ENCODE peak calls at places on chromosome 1, in seven cellular contexts. G, M, V, K, N, Y and X are unnamed samples.

GRCh38 chr1:172946814-172947507 is 103.8 kb downstream of the TNFSF18 start:
- DNase-seq in Y (no peak), K (no peak), M (no peak), G (peak), V (no peak), N (no peak), X (no peak)

GRCh38 chr1:24236170-24237045 is 49.3 kb upstream of the IFNLR1 start:
- DNase-seq in N (peak), G (peak), M (peak), Y (no peak), V (peak), K (no peak), X (no peak)

GRCh38 chr1:224626042-224626441 is 9.9 kb downstream of the CNIH3 start:
- DNase-seq in K (no peak), M (no peak), V (no peak), Y (no peak), N (no peak), G (peak), X (no peak)

GRCh38 chr1:167538657-167539056 is 14.9 kb downstream of the CREG1 start:
- DNase-seq in G (no peak), M (no peak), V (peak), K (no peak), Y (no peak), N (no peak), X (peak)

GRCh38 chr1:58149266-58149812 is 397.2 kb downstream of the OMA1 start:
- DNase-seq in G (no peak), N (no peak), Y (no peak), V (no peak), K (no peak), M (no peak), X (no peak)

GRCh38 chr1:66981679-66982078 is 56.9 kb downstream of the MIER1 start:
- DNase-seq in K (no peak), Y (peak), M (no peak), N (peak), G (no peak), V (no peak), X (no peak)

GRCh38 chr1:110489973-110490542 is 28.9 kb downstream of the KCNA10 start:
- DNase-seq in G (no peak), M (no peak), Y (no peak), K (no peak), V (no peak), N (peak), X (no peak)

GRCh38 chr1:32540589-32540988 is 1.4 kb downstream of the ZBTB8A start:
- DNase-seq in Y (no peak), K (peak), M (no peak), N (no peak), G (no peak), V (peak), X (peak)

GRCh38 chr1:145884675-145885074 is 991 bp downstream of the ANKRD35 start:
- DNase-seq in V (no peak), Y (no peak), G (no peak), M (no peak), K (no peak), N (no peak), X (no peak)

GRCh38 chr1:228092342-228093049 is 10.0 kb downstream of the ARF1 start:
- DNase-seq in G (no peak), N (no peak), K (no peak), Y (no peak), M (no peak), V (no peak), X (no peak)

GRCh38 chr1:202276081-202276715 is 65.5 kb downstream of the UBE2T start:
- DNase-seq in V (no peak), N (no peak), Y (no peak), K (no peak), G (no peak), M (no peak), X (no peak)

GRCh38 chr1:109040627-109041613 is 982 bp downstream of the WDR47 start:
- DNase-seq in N (peak), Y (no peak), V (peak), G (peak), M (peak), K (peak), X (peak)

GRCh38 chr1:1122981-1123480 is 7.1 kb upstream of the C1orf159 start:
- DNase-seq in V (no peak), K (peak), N (no peak), M (peak), Y (no peak), G (peak), X (no peak)

DNA sequence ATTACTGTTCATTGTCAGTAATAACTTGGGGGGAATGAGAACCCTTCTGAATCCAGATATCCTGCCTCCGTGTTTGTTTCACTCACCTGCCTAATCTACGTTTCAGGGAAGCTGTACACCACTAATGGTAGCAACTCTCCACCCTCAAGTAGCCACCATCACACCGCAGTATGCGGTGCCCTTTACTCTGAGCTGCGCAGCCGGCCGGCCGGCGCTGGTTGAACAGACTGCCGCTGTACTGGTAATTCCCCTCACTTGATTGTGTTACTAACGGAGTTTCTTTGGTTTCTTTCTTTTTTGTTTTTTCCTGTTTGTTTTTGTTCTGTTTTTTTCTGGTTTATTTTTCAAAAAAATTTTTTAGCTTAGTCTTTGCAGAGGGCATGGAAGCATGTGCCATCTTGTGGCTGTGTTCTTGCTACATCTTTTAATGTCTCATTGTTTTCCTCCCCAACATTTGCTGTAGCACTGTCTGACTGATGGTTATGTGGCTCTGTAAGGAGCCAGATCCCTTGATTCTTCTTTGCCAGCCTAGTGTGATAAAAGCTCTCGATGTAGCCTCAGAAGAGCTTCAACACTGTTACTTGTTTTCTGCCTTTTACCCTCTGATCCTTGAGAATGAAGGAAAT is 15.9 kb upstream of the OLFML3 start:
- DNase-seq in V (peak), N (peak), K (no peak), M (no peak), G (no peak), Y (no peak), X (no peak)
- TF ChIP-seq CTCF in V (peak), N (peak), K (peak), M (no peak), G (peak), Y (no peak), X (peak)

DNA sequence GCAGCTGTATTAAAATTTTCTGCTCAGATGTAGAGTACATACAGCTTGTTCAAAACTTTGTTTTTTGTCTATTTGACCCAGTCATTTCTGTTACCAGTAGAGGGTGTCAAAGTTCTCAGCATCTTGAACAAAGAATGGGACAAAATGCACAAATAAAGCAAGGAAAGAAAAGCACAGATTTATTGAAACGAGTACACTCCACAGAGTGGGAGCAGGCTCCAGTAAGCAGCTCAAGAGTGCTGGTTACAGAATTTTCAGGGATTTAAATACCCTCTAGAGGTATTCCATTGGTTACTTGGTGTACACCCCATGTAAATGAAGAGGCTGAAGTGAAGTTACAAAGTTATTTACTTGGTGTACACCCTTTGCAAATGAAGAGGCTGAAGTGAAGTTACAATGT is 8.9 kb upstream of the PRMT6 start:
- DNase-seq in Y (no peak), N (peak), G (no peak), V (no peak), K (no peak), M (no peak), X (no peak)
- TF ChIP-seq EZH2phosphoT487 in Y (no peak), N (no peak), G (no peak), V (no peak), K (no peak), M (no peak), X (no peak)

DNA sequence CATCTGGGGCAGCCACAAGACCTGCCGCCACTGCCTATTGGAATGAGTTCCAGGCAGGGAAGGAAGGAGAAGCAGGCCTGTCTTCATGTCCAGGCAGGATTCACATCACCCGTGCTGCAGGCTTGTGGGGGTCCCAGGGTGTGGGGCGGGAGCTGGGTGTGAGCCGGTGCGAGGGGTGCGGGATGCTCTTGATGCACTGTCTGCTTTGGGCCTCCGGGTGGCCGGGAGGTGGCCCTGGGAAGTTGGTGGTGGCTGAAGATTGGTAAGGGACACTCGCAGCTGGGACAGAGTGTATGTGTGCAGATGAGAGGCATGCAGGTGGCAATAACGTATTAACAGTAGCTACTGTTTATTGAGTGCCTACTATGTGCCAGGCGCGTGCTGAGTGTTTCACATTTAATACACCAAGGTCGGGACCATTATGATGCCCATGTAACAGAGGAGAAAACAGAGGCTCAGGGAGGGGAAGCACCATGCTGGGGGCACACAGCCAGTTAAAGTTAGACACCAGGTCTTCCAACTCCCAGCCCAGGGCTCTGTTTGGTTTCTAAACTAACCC is 3.3 kb downstream of the CROCC start:
- DNase-seq in M (no peak), K (peak), G (no peak), V (peak), Y (no peak), N (no peak), X (no peak)
- TF ChIP-seq CTCF in M (no peak), K (peak), G (no peak), V (peak), Y (no peak), N (peak), X (no peak)

DNA sequence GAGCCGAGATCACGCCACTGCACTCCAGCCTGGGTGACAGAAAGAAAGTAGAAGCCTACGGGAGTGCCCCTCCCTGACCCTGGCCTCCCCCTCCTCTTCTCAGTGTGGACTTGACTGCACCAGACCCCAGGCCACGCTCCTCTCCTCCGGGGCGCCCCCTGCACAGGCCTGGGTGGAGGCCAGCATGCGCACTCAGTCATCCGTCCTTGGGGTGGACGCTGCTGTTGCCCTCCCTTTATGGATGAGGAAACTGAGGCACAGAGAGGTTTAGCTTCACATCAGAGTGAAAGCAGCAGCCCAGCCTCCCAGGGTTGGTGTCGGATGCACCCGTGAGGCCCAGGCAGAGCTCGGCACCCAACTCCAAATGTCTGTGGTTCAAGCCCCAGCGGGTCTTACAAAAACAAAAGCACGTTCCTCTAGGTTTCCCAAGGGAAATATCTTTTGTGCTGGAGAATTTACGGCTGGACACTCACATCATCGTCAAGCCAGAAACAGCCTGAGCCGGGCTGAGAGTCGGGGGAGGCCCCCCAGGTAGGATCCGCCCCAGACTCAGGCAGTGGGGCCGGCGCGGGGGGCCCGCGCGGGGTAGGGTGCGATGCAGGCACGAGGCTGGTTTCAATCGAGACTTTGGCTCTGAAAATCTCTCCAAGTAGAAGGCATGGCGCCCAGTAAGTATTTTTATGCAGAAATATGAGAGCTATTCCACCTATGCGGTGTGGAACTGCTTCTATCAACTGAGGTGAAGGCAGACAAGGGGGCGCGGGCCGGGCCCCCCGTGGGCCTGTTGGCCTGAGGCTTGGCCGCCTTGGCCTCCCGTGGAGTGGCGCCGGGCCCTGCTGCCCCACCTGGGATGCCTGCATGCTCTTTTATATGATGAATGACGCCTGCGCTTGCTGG is 36.6 kb downstream of the MORN1 start:
- DNase-seq in M (peak), K (no peak), V (no peak), Y (no peak), G (no peak), N (no peak), X (no peak)
- TF ChIP-seq EZH2phosphoT487 in M (no peak), K (no peak), V (no peak), Y (no peak), G (no peak), N (no peak), X (no peak)

GRCh38 chr1:235843458-235843857 is 23.2 kb downstream of the LYST start:
- DNase-seq in V (peak), M (peak), Y (peak), N (peak), G (peak), K (peak), X (peak)
- TF ChIP-seq CTCF in V (peak), M (peak), Y (peak), N (peak), G (peak), K (peak), X (peak)

DNA sequence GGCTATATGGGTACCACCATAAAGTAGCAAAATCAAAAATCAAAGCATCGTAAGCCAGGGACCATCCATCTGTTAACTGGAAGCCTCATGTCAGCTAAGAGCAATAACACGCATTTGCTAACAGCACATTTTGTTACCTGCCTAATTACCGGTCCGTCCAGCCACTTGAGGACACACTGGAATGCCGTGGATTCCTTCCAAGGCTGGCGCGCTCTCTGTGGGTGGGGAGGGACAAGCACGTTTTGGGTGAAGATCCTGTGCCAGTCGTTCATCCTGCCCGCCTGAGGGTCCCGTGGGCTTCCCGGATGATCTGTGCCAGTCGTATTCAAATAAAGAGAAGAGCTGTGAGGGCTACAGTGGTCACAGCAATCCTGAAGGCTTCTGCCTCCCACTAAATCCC is 6.2 kb downstream of the NPHP4 start:
- DNase-seq in G (no peak), N (no peak), V (no peak), M (no peak), Y (no peak), K (no peak), X (no peak)
- TF ChIP-seq EZH2phosphoT487 in G (no peak), N (no peak), V (no peak), M (no peak), Y (no peak), K (no peak), X (no peak)

GRCh38 chr1:169196566-169196965 is 90.1 kb downstream of the ATP1B1 start:
- DNase-seq in M (no peak), N (no peak), Y (no peak), G (no peak), K (no peak), V (no peak), X (no peak)

DNA sequence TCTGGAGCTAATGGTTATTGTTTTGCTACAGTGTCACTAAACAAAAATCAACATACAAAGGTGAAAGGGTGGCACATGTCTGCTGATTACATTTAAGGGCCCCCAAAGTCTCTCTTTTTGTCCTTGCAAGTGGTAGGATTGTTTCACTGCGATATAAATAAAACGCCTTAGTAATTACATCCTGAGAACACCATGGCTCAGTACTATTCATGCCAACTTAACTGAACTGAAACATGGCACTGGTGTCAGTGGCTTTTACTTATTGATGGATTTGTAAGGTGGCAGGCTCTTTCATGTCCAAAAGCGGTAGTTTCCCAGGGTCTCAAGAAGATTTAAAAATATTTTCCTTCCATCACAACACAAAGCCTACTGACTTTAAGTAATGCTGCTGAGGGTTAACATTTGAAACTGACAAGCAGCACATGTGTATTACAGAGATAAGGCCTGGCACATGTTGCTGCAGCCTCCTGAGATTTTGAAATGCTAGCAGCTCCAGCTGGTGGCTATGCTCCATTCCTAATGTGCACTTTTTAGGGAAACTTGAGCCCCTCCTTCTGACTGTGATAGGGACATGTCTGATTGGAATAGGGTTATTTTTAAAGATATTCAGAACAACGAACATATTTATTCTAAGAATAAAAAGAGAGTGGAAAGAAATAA is 86.8 kb downstream of the ATP1B1 start:
- DNase-seq in V (no peak), K (peak), Y (no peak), G (no peak), M (peak), N (no peak), X (no peak)
- TF ChIP-seq CTCF in V (no peak), K (no peak), Y (no peak), G (no peak), M (peak), N (no peak), X (no peak)

GRCh38 chr1:3697810-3698209 is 45.5 kb downstream of the TP73 start:
- DNase-seq in N (no peak), K (no peak), Y (no peak), M (no peak), G (no peak), V (no peak), X (no peak)
- TF ChIP-seq EZH2phosphoT487 in N (no peak), K (no peak), Y (no peak), M (no peak), G (no peak), V (no peak), X (no peak)

GRCh38 chr1:9198538-9199361 is 35.8 kb upstream of the H6PD start:
- DNase-seq in K (peak), N (no peak), M (peak), V (peak), Y (no peak), G (no peak), X (peak)
- TF ChIP-seq CTCF in K (no peak), N (no peak), M (peak), V (peak), Y (no peak), G (no peak), X (peak)